ENCODE peak calls at places on chromosomes 5 and 9, in four cellular contexts. E is IMR-90, S is mammary epithelial cell, A is astrocyte. K is an unnamed sample.

GRCh38 chr9:127223810-127224177 is 40.8 kb upstream of the GARNL3 start:
- DNase-seq in A (no peak), S (no peak), E (no peak), K (no peak)

GRCh38 chr9:36116593-36116992 is 19.9 kb upstream of the GLIPR2 start:
- DNase-seq in E (no peak), S (no peak), A (no peak), K (no peak)

GRCh38 chr5:96143450-96143849 is 181.8 kb upstream of the ELL2 start:
- DNase-seq in A (no peak), S (no peak), E (peak; percentile 81), K (no peak)

GRCh38 chr9:20551835-20552234 is 70.5 kb downstream of the MLLT3 start:
- DNase-seq in S (no peak), E (no peak), A (no peak), K (peak; percentile 39)

GRCh38 chr9:76687861-76688374 is 76.3 kb upstream of the PCA3 start:
- DNase-seq in S (peak; percentile 98), A (peak; percentile 95), E (peak; percentile 69), K (peak; percentile 62)

GRCh38 chr9:127711226-127711701 is 4.2 kb downstream of the PTRH1 start:
- DNase-seq in S (no peak), A (no peak), E (no peak), K (no peak)

GRCh38 chr9:127803507-127804352 is 1.0 kb downstream of the FPGS start:
- DNase-seq in S (peak; percentile 86), A (no peak), E (no peak), K (peak; percentile 92)

GRCh38 chr9:80061940-80062339 is 490.2 kb downstream of the TLE4 start:
- DNase-seq in A (peak; percentile 96), S (peak; percentile 3), E (peak; percentile 97), K (peak; percentile 13)

GRCh38 chr9:92561374-92562329 is 25.9 kb upstream of the ECM2 start:
- DNase-seq in S (peak; percentile 55), A (peak; percentile 82), E (peak; percentile 74), K (peak; percentile 15)

GRCh38 chr5:121424976-121425375 is 426.7 kb upstream of the FTMT start:
- DNase-seq in A (no peak), E (no peak), S (no peak), K (no peak)

GRCh38 chr9:36399980-36400331 is at the start of gene RNF38:
- DNase-seq in A (no peak), S (no peak), E (no peak), K (no peak)

GRCh38 chr5:89128097-89128496 is 245.1 kb upstream of the MEF2C start:
- DNase-seq in A (no peak), E (peak; percentile 1), S (peak; percentile 52), K (peak; percentile 39)

GRCh38 chr9:32427111-32427873 is 42.8 kb downstream of the ACO1 start:
- DNase-seq in A (peak; percentile 29), E (peak; percentile 77), S (no peak), K (no peak)

GRCh38 chr9:136717399-136717798 is 5.0 kb downstream of the DIPK1B start:
- DNase-seq in S (no peak), E (no peak), A (no peak), K (no peak)

GRCh38 chr5:192691-192969 is 1.3 kb downstream of the LRRC14B start:
- DNase-seq in A (no peak), S (no peak), E (no peak), K (no peak)

DNA sequence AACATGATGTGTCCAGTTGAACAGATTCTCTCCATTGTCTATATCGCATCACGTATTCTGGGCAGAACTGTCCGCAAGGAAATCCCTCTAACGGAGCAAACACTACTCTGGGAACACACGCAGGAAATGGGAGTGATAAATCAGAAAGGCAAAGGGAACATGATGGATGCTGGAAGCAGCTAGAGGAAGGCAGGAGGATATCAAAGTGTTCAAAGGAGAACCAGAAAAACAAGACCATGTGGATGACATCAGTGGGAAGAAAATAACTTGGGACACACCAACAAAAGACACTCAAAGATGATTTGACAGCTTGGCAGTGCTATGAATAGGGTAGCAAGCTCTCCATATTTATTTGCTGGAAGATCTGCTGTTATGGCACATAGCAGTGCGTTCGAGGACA is 142.9 kb downstream of the PLK2 start:
- DNase-seq in S (no peak), E (no peak), A (no peak), K (peak; percentile 68)
- H3K4me3 ChIP-seq in S (no peak overlapping the region), E (no peak overlapping the region), A (no peak overlapping the region), K (no peak overlapping the region)

GRCh38 chr5:55324815-55325418 is 17.1 kb downstream of the MTREX start:
- DNase-seq in S (peak; percentile 26), A (peak; percentile 36), E (peak; percentile 58), K (peak; percentile 54)
- TF ChIP-seq CTCF in S (peak; percentile 66), A (peak; percentile 68), E (peak; percentile 69), K (peak; percentile 57)

DNA sequence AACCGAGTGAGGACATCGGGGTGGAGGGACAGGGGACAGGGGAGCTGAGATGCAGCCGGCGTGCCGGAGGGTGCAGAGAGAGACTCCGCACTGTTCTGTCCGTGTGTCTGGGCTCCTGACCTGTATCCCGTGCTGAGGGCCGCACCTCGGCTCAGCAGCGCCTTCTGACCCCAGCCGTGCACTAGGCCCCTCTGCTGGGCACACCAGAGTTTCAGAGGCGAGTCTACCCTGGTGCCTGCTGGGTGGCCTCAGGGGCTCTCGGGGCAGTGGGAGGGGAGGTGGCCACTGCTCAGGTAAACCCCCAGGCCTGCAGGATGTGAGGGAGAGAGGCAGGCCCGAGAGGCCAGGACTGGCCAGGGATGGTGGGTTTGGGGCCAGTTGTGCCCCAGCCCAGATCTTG is 100.2 kb downstream of the RXRA start:
- DNase-seq in S (no peak), A (no peak), E (no peak), K (no peak)
- H3K4me3 ChIP-seq in S (no peak overlapping the region), A (no peak overlapping the region), E (no peak overlapping the region), K (no peak overlapping the region)

DNA sequence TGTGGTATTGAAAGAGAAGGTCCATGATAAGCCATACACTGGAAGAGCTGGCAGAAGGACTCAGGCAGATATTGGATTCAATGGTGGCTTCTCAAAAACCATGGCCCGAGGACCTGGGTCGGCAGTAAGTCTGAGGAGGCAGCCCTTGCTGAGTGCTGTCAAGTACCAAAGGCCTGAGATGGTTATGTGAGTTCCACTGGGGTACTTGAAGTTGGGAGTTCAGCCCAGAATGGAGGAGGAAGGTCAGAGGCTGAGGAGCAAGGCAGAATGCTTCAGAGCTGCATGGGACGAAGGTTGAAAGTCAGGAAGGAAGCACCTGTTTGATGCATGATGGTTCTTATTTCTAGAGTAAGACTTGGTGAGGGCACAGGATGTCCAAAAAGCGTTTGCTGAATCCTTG is 194.9 kb downstream of the DIRAS2 start:
- DNase-seq in A (no peak), S (no peak), E (no peak), K (no peak)
- TF ChIP-seq CTCF in A (no peak), S (no peak), E (no peak), K (no peak)

GRCh38 chr9:130433168-130433946 is 11.4 kb upstream of the ASS1 start:
- DNase-seq in E (peak; percentile 39), A (peak; percentile 35), S (peak; percentile 21), K (peak; percentile 44)
- H3K4me3 ChIP-seq in E (peak overlapping the region; percentile 10), A (peak overlapping the region; percentile 49), S (peak overlapping the region; percentile 28), K (no peak overlapping the region)

GRCh38 chr5:73363911-73364730 is 84.5 kb downstream of the FOXD1 start:
- DNase-seq in S (peak; percentile 44), E (peak; percentile 80), A (peak; percentile 81), K (peak; percentile 70)
- TF ChIP-seq CTCF in S (peak; percentile 36), E (peak; percentile 48), A (peak; percentile 11), K (no peak)

K was measured in epithelial cell of esophagus.